ENCODE peak calls at places on chromosomes 13 and 19, in six cellular contexts. W is CD4-positive, alpha-beta T cell; R is GM23248; D is lower lobe of right lung; X is PC-3; P is heart right ventricle. G is an unnamed sample.

GRCh38 chr19:32407004-32407992 is 1.7 kb downstream of the DPY19L3 start:
- DNase-seq in R (peak; percentile 75), X (peak; percentile 3), W (no peak), D (peak; percentile 65), P (no peak), G (no peak)

GRCh38 chr13:31200636-31200970 is 828 bp downstream of the B3GLCT start:
- DNase-seq in D (peak; percentile 73), W (peak; percentile 27), R (no peak), X (peak; percentile 31), P (peak; percentile 66), G (peak; percentile 92)

GRCh38 chr13:46728777-46729176 is 68.2 kb downstream of the ESD start:
- DNase-seq in W (no peak), D (no peak), R (peak; percentile 28), P (no peak), X (peak; percentile 32), G (no peak)

GRCh38 chr19:33055718-33056117 is 9.0 kb downstream of the RHPN2 start:
- DNase-seq in X (peak; percentile 49), P (no peak), R (peak; percentile 69), W (no peak), D (no peak), G (no peak)

GRCh38 chr13:48731957-48732569 is 78.3 kb downstream of the CYSLTR2 start:
- DNase-seq in D (peak; percentile 59), R (peak; percentile 49), W (peak; percentile 53), P (peak; percentile 46), X (peak; percentile 36), G (peak; percentile 44)

GRCh38 chr13:97275265-97275664 is 53.1 kb downstream of the MBNL2 start:
- DNase-seq in R (peak; percentile 92), P (no peak), W (no peak), D (no peak), X (peak; percentile 75), G (no peak)

GRCh38 chr13:34894756-34895155 is 47.3 kb upstream of the NBEA start:
- DNase-seq in R (no peak), X (no peak), D (no peak), P (no peak), W (no peak), G (no peak)

GRCh38 chr13:27405521-27406134 is 18.8 kb upstream of the GTF3A start:
- DNase-seq in P (no peak), D (no peak), W (no peak), R (peak; percentile 4), X (peak; percentile 26), G (no peak)

GRCh38 chr19:46861691-46862503 is 1.1 kb downstream of the ARHGAP35 start:
- DNase-seq in W (no peak), X (peak; percentile 28), P (peak; percentile 22), D (no peak), R (peak; percentile 64), G (no peak)

GRCh38 chr19:56639217-56639616 is 3.7 kb upstream of the SMIM17 start:
- DNase-seq in D (no peak), W (no peak), P (no peak), R (peak; percentile 24), X (peak; percentile 30), G (no peak)

GRCh38 chr13:67224148-67224846 is 5.8 kb downstream of the PCDH9 start:
- DNase-seq in W (peak; percentile 9), X (peak; percentile 69), P (peak; percentile 71), D (peak; percentile 77), R (peak; percentile 67), G (peak; percentile 55)

GRCh38 chr13:112679932-112680677 is 9.7 kb upstream of the ATP11A start:
- DNase-seq in X (no peak), D (peak; percentile 47), P (no peak), W (no peak), R (no peak), G (no peak)

DNA sequence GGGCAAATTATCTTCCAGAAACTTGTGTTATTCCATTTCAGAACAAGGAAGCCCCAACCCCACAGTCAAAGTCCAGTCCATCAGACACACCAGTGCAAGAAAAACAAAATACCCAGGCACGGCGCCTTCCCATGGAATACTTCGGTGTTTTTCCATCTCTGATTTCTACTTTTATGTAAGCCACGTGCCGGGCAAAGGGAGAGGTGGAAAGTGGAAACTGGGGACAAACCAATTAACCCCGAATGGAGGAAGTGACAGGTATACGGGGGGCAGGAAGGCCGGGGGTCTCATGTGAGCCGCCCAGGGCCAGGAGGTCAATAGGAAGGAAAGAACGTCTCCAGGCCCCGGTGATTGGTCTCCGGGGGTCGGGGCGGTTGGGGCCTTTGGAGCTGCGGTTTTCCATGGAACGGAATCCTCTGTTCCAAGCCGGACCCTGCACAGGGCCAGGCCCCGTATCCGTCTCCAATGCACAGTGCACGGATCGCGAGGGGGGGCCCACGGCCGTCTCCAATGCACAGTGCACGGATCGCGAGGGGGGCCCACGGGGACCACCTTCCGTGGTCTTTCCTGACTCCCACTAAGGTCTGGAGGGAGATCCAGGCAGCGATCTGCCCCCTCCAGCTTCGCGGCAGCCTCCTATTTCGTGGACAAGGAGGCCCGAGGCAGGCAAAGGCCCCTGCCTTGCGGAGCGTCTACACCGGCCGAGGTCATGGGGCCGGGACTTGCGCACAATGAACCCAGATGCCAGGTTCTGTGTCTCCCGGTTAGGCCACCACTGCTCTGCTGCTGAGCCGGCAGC is 79.7 kb downstream of the GADD45B start:
- DNase-seq in W (no peak), D (peak; percentile 32), X (no peak), P (no peak), R (no peak), G (peak; percentile 27)
- H3K27ac ChIP-seq in W (no peak overlapping the region), D (no peak overlapping the region), X (peak overlapping the region; percentile 46), P (no peak overlapping the region), R (no peak overlapping the region), G (no peak overlapping the region)

DNA sequence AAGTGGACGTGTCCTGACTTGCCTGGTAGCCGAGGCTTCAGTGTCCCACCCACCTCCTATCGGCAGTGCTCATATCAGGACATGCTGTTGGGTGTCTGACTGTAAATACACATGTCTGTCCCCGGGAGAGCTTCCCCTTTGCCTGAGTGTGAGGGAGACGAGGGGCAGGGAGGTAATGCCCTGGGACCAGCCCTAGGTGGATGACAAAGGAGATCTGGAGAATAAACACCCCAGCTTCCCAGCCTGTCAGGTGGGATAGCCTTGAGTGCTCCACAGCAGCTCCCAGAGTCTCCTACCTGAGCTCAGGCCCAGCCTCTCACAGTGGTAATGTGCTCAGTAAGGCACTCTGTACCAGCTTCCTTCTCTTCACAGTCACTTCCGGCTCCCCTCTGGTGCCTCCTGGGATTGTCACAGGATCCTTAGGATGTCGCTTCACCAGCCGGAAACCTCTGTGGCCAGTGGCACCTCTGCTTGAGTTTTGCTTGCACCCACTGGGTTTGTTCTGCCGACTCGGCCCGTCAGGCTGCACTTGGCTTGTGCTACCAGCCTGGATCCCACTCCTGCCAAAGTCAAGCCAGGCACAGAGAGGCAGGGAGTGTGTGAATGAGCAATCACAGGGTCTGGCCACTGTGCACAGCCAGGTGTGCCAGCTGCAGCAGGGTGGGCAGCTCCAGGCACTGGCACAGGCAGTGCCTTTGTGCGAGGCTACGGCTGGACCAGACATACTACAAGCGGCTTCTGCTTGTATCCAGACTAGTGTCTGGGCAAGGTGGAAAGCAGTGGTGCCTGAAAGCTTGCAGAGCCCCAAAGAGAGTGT is 54.4 kb upstream of the RGCC start:
- DNase-seq in X (no peak), P (no peak), R (no peak), D (no peak), W (no peak), G (no peak)
- H3K27ac ChIP-seq in X (no peak overlapping the region), P (no peak overlapping the region), R (no peak overlapping the region), D (no peak overlapping the region), W (no peak overlapping the region), G (no peak overlapping the region)

GRCh38 chr19:11293468-11294389 is 2.2 kb upstream of the TSPAN16 start:
- DNase-seq in D (peak; percentile 97), X (peak; percentile 99), R (peak; percentile 94), W (peak; percentile 72), P (peak; percentile 97), G (peak; percentile 100)
- H3K27ac ChIP-seq in D (peak overlapping the region; percentile 49), X (no peak overlapping the region), R (peak overlapping the region; percentile 54), W (no peak overlapping the region), P (peak overlapping the region; percentile 69), G (peak overlapping the region; percentile 73)

GRCh38 chr19:8044018-8044417 is 8.5 kb upstream of the CCL25 start:
- DNase-seq in W (no peak), P (no peak), X (no peak), D (no peak), R (no peak), G (no peak)

GRCh38 chr19:8042900-8043299 is 9.7 kb upstream of the CCL25 start:
- DNase-seq in W (no peak), R (no peak), D (no peak), P (no peak), X (no peak), G (peak; percentile 13)

GRCh38 chr19:8050274-8051096 is 2.1 kb upstream of the CCL25 start:
- DNase-seq in W (peak; percentile 76), P (peak; percentile 84), X (peak; percentile 88), D (peak; percentile 95), R (peak; percentile 61), G (peak; percentile 95)

GRCh38 chr19:8046569-8047165 is 5.9 kb upstream of the CCL25 start:
- DNase-seq in P (no peak), R (no peak), X (no peak), D (no peak), W (no peak), G (no peak)

DNA sequence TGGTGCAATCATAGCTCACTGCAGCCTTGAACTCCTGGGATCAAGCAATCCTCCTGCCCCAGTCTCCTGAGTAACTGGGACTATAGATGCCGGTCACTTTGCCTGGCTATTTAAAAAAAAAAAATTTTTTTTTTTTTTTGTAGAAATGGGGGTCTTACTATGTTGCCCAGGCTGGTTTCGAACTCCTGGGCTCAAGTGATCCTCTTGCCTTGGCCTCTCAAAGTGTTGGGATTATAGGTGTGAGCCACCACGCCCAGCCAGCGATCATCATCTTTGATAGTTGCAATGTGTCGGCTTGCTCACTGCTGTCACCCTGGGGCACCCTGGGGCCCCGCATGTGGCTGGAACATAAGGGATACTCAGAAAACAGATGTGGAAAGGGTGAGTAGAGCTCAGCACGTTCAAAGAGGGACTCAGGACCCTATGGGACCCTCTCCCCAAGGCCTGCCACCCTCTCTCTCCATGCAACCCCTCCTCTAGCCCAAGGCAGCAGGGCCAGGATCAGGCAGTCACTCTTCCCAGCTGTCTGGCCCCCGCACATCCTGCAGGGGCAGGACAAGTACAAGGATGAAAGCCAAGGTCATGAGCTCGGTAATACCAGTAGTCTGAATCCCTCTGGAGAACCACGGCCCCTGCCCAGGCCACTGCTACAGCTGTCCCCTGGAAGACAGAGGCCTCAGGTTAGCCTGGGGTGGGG is 6.5 kb upstream of the CCL25 start:
- DNase-seq in D (no peak), W (no peak), P (no peak), R (no peak), X (no peak), G (no peak)
- H3K27ac ChIP-seq in D (no peak overlapping the region), W (no peak overlapping the region), P (no peak overlapping the region), R (no peak overlapping the region), X (no peak overlapping the region), G (no peak overlapping the region)

GRCh38 chr19:4376991-4377781 is 23.2 kb downstream of the SH3GL1 start:
- DNase-seq in X (peak; percentile 84), P (no peak), R (peak; percentile 69), D (no peak), W (no peak), G (peak; percentile 78)
- H3K27ac ChIP-seq in X (peak overlapping the region; percentile 99), P (no peak overlapping the region), R (peak overlapping the region; percentile 97), D (peak overlapping the region; percentile 41), W (peak overlapping the region; percentile 32), G (peak overlapping the region; percentile 92)

GRCh38 chr19:28234637-28235036 is 978.3 kb downstream of the UQCRFS1 start:
- DNase-seq in R (peak; percentile 58), W (no peak), X (no peak), P (no peak), D (no peak), G (no peak)

GRCh38 chr19:28224441-28224840 is 988.5 kb downstream of the UQCRFS1 start:
- DNase-seq in P (no peak), X (no peak), R (no peak), W (no peak), D (no peak), G (no peak)

GRCh38 chr19:28228854-28229253 is 984.1 kb downstream of the UQCRFS1 start:
- DNase-seq in R (no peak), P (no peak), W (no peak), D (no peak), X (no peak), G (no peak)
- H3K27ac ChIP-seq in R (no peak overlapping the region), P (no peak overlapping the region), W (no peak overlapping the region), D (no peak overlapping the region), X (no peak overlapping the region), G (no peak overlapping the region)